ENCODE peak calls at places on chromosomes 5 and 9, in five cellular contexts. A, D, J, V and O are unnamed samples.

GRCh38 chr5:146467729-146468128 is 20.6 kb downstream of the TCERG1 start:
- DNase-seq in D (no peak), J (no peak), V (no peak), A (no peak), O (no peak)

GRCh38 chr5:78794693-78795215 is 146.2 kb upstream of the LHFPL2 start:
- DNase-seq in D (no peak), A (no peak), J (no peak), V (no peak), O (no peak)

GRCh38 chr9:96130970-96131369 is 171.0 kb downstream of the HSD17B3 start:
- DNase-seq in D (no peak), A (no peak), V (no peak), J (no peak), O (no peak)

GRCh38 chr9:84669293-84670105 is at the start of gene NTRK2:
- DNase-seq in D (peak; percentile 75), J (no peak), V (no peak), A (peak; percentile 78), O (peak; percentile 25)

GRCh38 chr5:68843600-68844342 is 250.0 kb upstream of the SLC30A5 start:
- DNase-seq in J (no peak), A (no peak), V (peak; percentile 57), D (no peak), O (no peak)

GRCh38 chr5:159669559-159669958 is 246.7 kb upstream of the ADRA1B start:
- DNase-seq in A (no peak), D (no peak), J (no peak), V (no peak), O (no peak)

GRCh38 chr5:6899215-6899614 is 186.0 kb downstream of the TENT4A start:
- DNase-seq in A (no peak), V (no peak), D (no peak), J (no peak), O (peak; percentile 31)

GRCh38 chr9:18260527-18260926 is 213.4 kb upstream of the ADAMTSL1 start:
- DNase-seq in A (no peak), V (peak; percentile 40), J (no peak), D (no peak), O (no peak)

GRCh38 chr5:163580516-163580915 is 75.1 kb downstream of the MAT2B start:
- DNase-seq in J (no peak), D (no peak), A (no peak), V (no peak), O (no peak)

GRCh38 chr5:170375283-170375682 is 13.9 kb downstream of the KCNMB1 start:
- DNase-seq in J (no peak), A (no peak), V (no peak), D (no peak), O (no peak)

GRCh38 chr9:69645488-69645887 is 26.7 kb downstream of the APBA1 start:
- DNase-seq in A (peak; percentile 88), V (no peak), D (no peak), J (peak; percentile 85), O (no peak)

GRCh38 chr5:39253211-39253610 is 33.8 kb upstream of the FYB1 start:
- DNase-seq in D (no peak), J (no peak), A (no peak), V (no peak), O (no peak)

GRCh38 chr5:132180134-132180745 is 47.4 kb downstream of the P4HA2 start:
- DNase-seq in D (no peak), A (no peak), J (no peak), V (no peak), O (peak; percentile 18)

GRCh38 chr9:115944166-115944948 is 209.2 kb upstream of the PAPPA start:
- DNase-seq in D (no peak), V (peak; percentile 83), A (no peak), J (peak; percentile 60), O (peak; percentile 62)

GRCh38 chr5:69271376-69271775 is 36.7 kb downstream of the CDK7 start:
- DNase-seq in A (no peak), D (no peak), J (peak; percentile 53), V (no peak), O (no peak)

GRCh38 chr5:165630211-165630866 is 2124.9 kb downstream of the MAT2B start:
- DNase-seq in V (no peak), J (no peak), A (no peak), D (no peak), O (no peak)

GRCh38 chr5:3110371-3110770 is 358.9 kb upstream of the IRX2 start:
- DNase-seq in J (no peak), A (no peak), V (no peak), D (no peak), O (no peak)

GRCh38 chr9:81689343-81690175 is at the start of gene TLE1:
- DNase-seq in V (peak; percentile 100), D (peak; percentile 98), A (peak; percentile 100), J (peak; percentile 99), O (peak; percentile 99)

GRCh38 chr5:157108961-157109360 is at the start of gene HAVCR2:
- DNase-seq in J (peak; percentile 70), D (peak; percentile 86), V (no peak), A (no peak), O (peak; percentile 15)

GRCh38 chr9:136136127-136136445 is 17.4 kb upstream of the TMEM250 start:
- DNase-seq in A (peak; percentile 23), V (no peak), D (no peak), J (no peak), O (no peak)
- H3K4me1 ChIP-seq in A (peaks cover 11% of the 10 kb centered on the region), V (peaks cover 4% of the 10 kb centered on the region), D (peaks cover 5% of the 10 kb centered on the region), J (peaks cover 7% of the 10 kb centered on the region), O (peaks cover 8% of the 10 kb centered on the region)

GRCh38 chr5:112849912-112850311 is 11.2 kb upstream of the SRP19 start:
- DNase-seq in A (no peak), D (no peak), J (no peak), V (no peak), O (no peak)
- TF ChIP-seq CTCF in A (no peak), D (no peak), J (no peak), V (no peak), O (no peak)

GRCh38 chr9:16519001-16519400 is 351.5 kb downstream of the BNC2 start:
- DNase-seq in J (no peak), D (no peak), V (no peak), A (no peak), O (no peak)
- H3K4me1 ChIP-seq in J (peaks cover 32% of the 10 kb centered on the region), D (no peaks in the 10 kb centered on the region), V (peaks cover 8% of the 10 kb centered on the region), A (no peaks in the 10 kb centered on the region), O (peaks cover 3% of the 10 kb centered on the region)

GRCh38 chr5:141236516-141237313 is 8.5 kb upstream of the PCDHB15 start:
- DNase-seq in J (no peak), V (no peak), A (no peak), D (no peak), O (no peak)

GRCh38 chr5:141234109-141234508 is 11.0 kb downstream of the PCDHB14 start:
- DNase-seq in J (no peak), D (no peak), V (no peak), A (no peak), O (no peak)
- TF ChIP-seq CTCF in J (no peak), D (no peak), V (no peak), A (peak; percentile 12), O (peak; percentile 36)

GRCh38 chr5:158413125-158413680 is 554.3 kb upstream of the CLINT1 start:
- DNase-seq in A (no peak), D (no peak), J (no peak), V (no peak), O (no peak)

GRCh38 chr5:158414780-158415179 is 555.8 kb upstream of the CLINT1 start:
- DNase-seq in D (no peak), J (no peak), A (no peak), V (no peak), O (no peak)

GRCh38 chr5:158410976-158411375 is 552.0 kb upstream of the CLINT1 start:
- DNase-seq in D (no peak), A (no peak), V (no peak), J (no peak), O (no peak)

GRCh38 chr5:158409507-158409906 is 550.6 kb upstream of the CLINT1 start:
- DNase-seq in A (no peak), J (no peak), V (no peak), D (no peak), O (no peak)

GRCh38 chr5:158414333-158414762 is 555.4 kb upstream of the CLINT1 start:
- DNase-seq in A (no peak), V (peak; percentile 22), D (no peak), J (no peak), O (no peak)
- H3K4me1 ChIP-seq in A (no peaks in the 10 kb centered on the region), V (no peaks in the 10 kb centered on the region), D (no peaks in the 10 kb centered on the region), J (peaks cover 12% of the 10 kb centered on the region), O (peaks cover 20% of the 10 kb centered on the region)

DNA sequence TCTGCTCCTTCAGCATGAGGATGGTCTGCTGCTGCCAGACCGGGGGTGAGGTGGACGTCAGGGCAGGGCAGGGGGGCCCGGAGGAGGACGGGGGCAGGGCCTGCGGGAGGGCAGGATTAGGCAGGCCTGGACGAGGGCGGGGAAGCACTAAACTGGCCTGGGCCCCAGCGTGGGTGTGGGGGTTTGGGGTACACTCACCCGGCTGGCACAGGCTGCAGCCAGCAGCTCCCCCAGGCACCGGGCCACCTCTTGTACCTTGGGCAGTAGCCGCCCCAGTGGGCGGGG is 5.5 kb downstream of the SAPCD2 start:
- DNase-seq in J (no peak), D (no peak), V (no peak), A (peak; percentile 79), O (no peak)
- TF ChIP-seq CTCF in J (no peak), D (no peak), V (no peak), A (no peak), O (no peak)